ENCODE peak calls at places on chromosomes 7 and 10, in nine cellular contexts. One of them, this sample, is unnamed.

GRCh38 chr7:128025380-128025779 is 5.9 kb downstream of the LRRC4 start:
- DNase-seq in stomach: no peak
- DNase-seq in spleen: no peak
- DNase-seq in suprapubic skin: no peak
- DNase-seq in transverse colon: no peak
- DNase-seq in prostate gland: no peak
- DNase-seq in HCT116: no peak
- DNase-seq in H1: no peak
- DNase-seq in K562: no peak
- DNase-seq in this sample: no peak

GRCh38 chr7:81598951-81599350 is 170.9 kb downstream of the HGF start:
- DNase-seq in HCT116: no peak
- DNase-seq in spleen: no peak
- DNase-seq in suprapubic skin: no peak
- DNase-seq in stomach: no peak
- DNase-seq in K562: no peak
- DNase-seq in prostate gland: no peak
- DNase-seq in transverse colon: no peak
- DNase-seq in H1: no peak
- DNase-seq in this sample: no peak

GRCh38 chr7:22865607-22865970 is 42.9 kb upstream of the TOMM7 start:
- DNase-seq in stomach: no peak
- DNase-seq in HCT116: no peak
- DNase-seq in spleen: no peak
- DNase-seq in suprapubic skin: no peak
- DNase-seq in prostate gland: no peak
- DNase-seq in K562: no peak
- DNase-seq in transverse colon: no peak
- DNase-seq in H1: no peak
- DNase-seq in this sample: no peak

GRCh38 chr7:1056006-1056784 is 11.8 kb downstream of the GPR146 start:
- DNase-seq in stomach: no peak
- DNase-seq in HCT116: no peak
- DNase-seq in suprapubic skin: no peak
- DNase-seq in H1: no peak
- DNase-seq in prostate gland: no peak
- DNase-seq in spleen: peak
- DNase-seq in transverse colon: no peak
- DNase-seq in K562: no peak
- DNase-seq in this sample: no peak

GRCh38 chr7:130476287-130477001 is 15.4 kb upstream of the MEST start:
- DNase-seq in HCT116: no peak
- DNase-seq in prostate gland: no peak
- DNase-seq in stomach: no peak
- DNase-seq in H1: no peak
- DNase-seq in spleen: no peak
- DNase-seq in transverse colon: no peak
- DNase-seq in K562: no peak
- DNase-seq in suprapubic skin: no peak
- DNase-seq in this sample: no peak

GRCh38 chr10:63217120-63217605 is 84.0 kb downstream of the NRBF2 start:
- DNase-seq in stomach: no peak
- DNase-seq in suprapubic skin: no peak
- DNase-seq in spleen: no peak
- DNase-seq in K562: peak
- DNase-seq in transverse colon: no peak
- DNase-seq in H1: no peak
- DNase-seq in prostate gland: peak
- DNase-seq in HCT116: peak
- DNase-seq in this sample: no peak

GRCh38 chr7:31029251-31029650 is 22.9 kb upstream of the ADCYAP1R1 start:
- DNase-seq in H1: no peak
- DNase-seq in prostate gland: no peak
- DNase-seq in suprapubic skin: no peak
- DNase-seq in HCT116: no peak
- DNase-seq in stomach: no peak
- DNase-seq in spleen: no peak
- DNase-seq in transverse colon: no peak
- DNase-seq in K562: no peak
- DNase-seq in this sample: no peak

GRCh38 chr7:25839084-25839769 is 312.8 kb upstream of the NFE2L3 start:
- DNase-seq in stomach: no peak
- DNase-seq in K562: peak
- DNase-seq in suprapubic skin: no peak
- DNase-seq in HCT116: no peak
- DNase-seq in spleen: no peak
- DNase-seq in transverse colon: no peak
- DNase-seq in prostate gland: no peak
- DNase-seq in H1: no peak
- DNase-seq in this sample: no peak

GRCh38 chr7:158850390-158851174 is 5.8 kb upstream of the DYNC2I1 start:
- DNase-seq in H1: no peak
- DNase-seq in spleen: no peak
- DNase-seq in suprapubic skin: no peak
- DNase-seq in HCT116: no peak
- DNase-seq in prostate gland: no peak
- DNase-seq in transverse colon: no peak
- DNase-seq in K562: no peak
- DNase-seq in stomach: no peak
- DNase-seq in this sample: no peak

GRCh38 chr7:64463636-64464375 is 99.1 kb downstream of the ZNF680 start:
- DNase-seq in H1: no peak
- DNase-seq in K562: peak
- DNase-seq in prostate gland: peak
- DNase-seq in spleen: no peak
- DNase-seq in stomach: no peak
- DNase-seq in transverse colon: peak
- DNase-seq in suprapubic skin: peak
- DNase-seq in HCT116: no peak
- DNase-seq in this sample: no peak

GRCh38 chr7:27697861-27698430 is 35.3 kb upstream of the HIBADH start:
- DNase-seq in spleen: peak
- DNase-seq in stomach: peak
- DNase-seq in suprapubic skin: no peak
- DNase-seq in H1: no peak
- DNase-seq in K562: no peak
- DNase-seq in transverse colon: peak
- DNase-seq in HCT116: peak
- DNase-seq in prostate gland: no peak
- DNase-seq in this sample: peak

GRCh38 chr7:46129831-46130230 is 208.8 kb upstream of the IGFBP3 start:
- DNase-seq in HCT116: no peak
- DNase-seq in K562: peak
- DNase-seq in H1: no peak
- DNase-seq in suprapubic skin: no peak
- DNase-seq in transverse colon: no peak
- DNase-seq in stomach: no peak
- DNase-seq in prostate gland: no peak
- DNase-seq in spleen: no peak
- DNase-seq in this sample: no peak

GRCh38 chr10:72175166-72175565 is 40.6 kb upstream of the ANAPC16 start:
- DNase-seq in K562: peak
- DNase-seq in H1: no peak
- DNase-seq in transverse colon: no peak
- DNase-seq in HCT116: no peak
- DNase-seq in stomach: no peak
- DNase-seq in spleen: no peak
- DNase-seq in prostate gland: no peak
- DNase-seq in suprapubic skin: no peak
- DNase-seq in this sample: no peak

GRCh38 chr10:86862786-86863185 is 94.6 kb downstream of the MMRN2 start:
- DNase-seq in spleen: no peak
- DNase-seq in stomach: peak
- DNase-seq in prostate gland: no peak
- DNase-seq in suprapubic skin: no peak
- DNase-seq in transverse colon: no peak
- DNase-seq in K562: no peak
- DNase-seq in H1: no peak
- DNase-seq in HCT116: no peak
- DNase-seq in this sample: no peak

GRCh38 chr10:107032700-107033401 is 131.7 kb downstream of the SORCS1 start:
- DNase-seq in H1: no peak
- DNase-seq in transverse colon: no peak
- DNase-seq in K562: peak
- DNase-seq in prostate gland: no peak
- DNase-seq in spleen: no peak
- DNase-seq in HCT116: no peak
- DNase-seq in suprapubic skin: no peak
- DNase-seq in stomach: no peak
- DNase-seq in this sample: no peak

GRCh38 chr10:101564490-101564991 is 23.5 kb downstream of the POLL start:
- DNase-seq in H1: no peak
- DNase-seq in HCT116: no peak
- DNase-seq in spleen: no peak
- DNase-seq in suprapubic skin: no peak
- DNase-seq in transverse colon: no peak
- DNase-seq in stomach: no peak
- DNase-seq in K562: no peak
- DNase-seq in prostate gland: no peak
- DNase-seq in this sample: no peak

DNA sequence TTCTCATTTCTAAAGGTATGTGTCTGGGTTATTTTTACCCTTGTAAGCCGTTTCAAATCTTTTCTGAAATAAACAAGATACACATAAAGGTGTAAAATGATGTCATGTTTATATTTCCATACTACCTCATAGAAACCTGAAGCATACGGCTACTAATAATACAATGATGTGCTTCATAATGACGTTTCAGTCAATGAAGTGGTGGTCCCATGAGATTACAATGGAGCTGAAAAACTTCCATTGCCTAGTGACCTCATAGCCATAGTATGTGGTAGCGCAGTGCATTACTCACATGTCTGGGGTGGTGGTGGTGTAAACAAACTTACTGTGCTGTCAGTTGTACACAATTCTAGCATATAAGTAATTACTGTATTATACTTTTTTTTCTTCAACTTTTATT is 24.9 kb downstream of the EPDR1 start:
- DNase-seq in stomach: no peak
- DNase-seq in suprapubic skin: no peak
- DNase-seq in spleen: no peak
- DNase-seq in HCT116: no peak
- DNase-seq in H1: no peak
- DNase-seq in prostate gland: no peak
- DNase-seq in K562: no peak
- DNase-seq in transverse colon: no peak
- DNase-seq in this sample: no peak
- TF ChIP-seq POLR2A in stomach: no peak
- TF ChIP-seq POLR2A in suprapubic skin: no peak
- TF ChIP-seq POLR2A in spleen: no peak
- TF ChIP-seq POLR2A in HCT116: no peak
- TF ChIP-seq POLR2A in H1: no peak
- TF ChIP-seq POLR2A in prostate gland: no peak
- TF ChIP-seq POLR2A in K562: no peak
- TF ChIP-seq POLR2A in transverse colon: no peak
- TF ChIP-seq POLR2A in this sample: no peak

DNA sequence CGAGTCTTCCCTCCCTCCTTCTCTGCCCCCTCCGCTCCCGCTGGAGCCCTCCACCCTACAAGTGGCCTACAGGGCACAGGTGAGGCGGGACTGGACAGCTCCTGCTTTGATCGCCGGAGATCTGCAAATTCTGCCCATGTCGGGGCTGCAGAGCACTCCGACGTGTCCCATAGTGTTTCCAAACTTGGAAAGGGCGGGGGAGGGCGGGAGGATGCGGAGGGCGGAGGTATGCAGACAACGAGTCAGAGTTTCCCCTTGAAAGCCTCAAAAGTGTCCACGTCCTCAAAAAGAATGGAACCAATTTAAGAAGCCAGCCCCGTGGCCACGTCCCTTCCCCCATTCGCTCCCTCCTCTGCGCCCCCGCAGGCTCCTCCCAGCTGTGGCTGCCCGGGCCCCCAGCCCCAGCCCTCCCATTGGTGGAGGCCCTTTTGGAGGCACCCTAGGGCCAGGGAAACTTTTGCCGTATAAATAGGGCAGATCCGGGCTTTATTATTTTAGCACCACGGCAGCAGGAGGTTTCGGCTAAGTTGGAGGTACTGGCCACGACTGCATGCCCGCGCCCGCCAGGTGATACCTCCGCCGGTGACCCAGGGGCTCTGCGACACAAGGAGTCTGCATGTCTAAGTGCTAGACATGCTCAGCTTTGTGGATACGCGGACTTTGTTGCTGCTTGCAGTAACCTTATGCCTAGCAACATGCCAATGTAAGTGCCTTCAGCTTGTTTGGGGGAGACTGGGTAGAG is at the start of gene COL1A2:
- DNase-seq in K562: peak
- DNase-seq in transverse colon: peak
- DNase-seq in spleen: peak
- DNase-seq in stomach: peak
- DNase-seq in prostate gland: no peak
- DNase-seq in suprapubic skin: peak
- DNase-seq in H1: no peak
- DNase-seq in HCT116: no peak
- DNase-seq in this sample: no peak
- TF ChIP-seq POLR2AphosphoS5 in K562: no peak
- TF ChIP-seq POLR2AphosphoS5 in transverse colon: peak
- TF ChIP-seq POLR2AphosphoS5 in spleen: no peak
- TF ChIP-seq POLR2AphosphoS5 in stomach: no peak
- TF ChIP-seq POLR2AphosphoS5 in prostate gland: peak
- TF ChIP-seq POLR2AphosphoS5 in suprapubic skin: no peak
- TF ChIP-seq POLR2AphosphoS5 in H1: no peak
- TF ChIP-seq POLR2AphosphoS5 in HCT116: no peak
- TF ChIP-seq POLR2AphosphoS5 in this sample: no peak

DNA sequence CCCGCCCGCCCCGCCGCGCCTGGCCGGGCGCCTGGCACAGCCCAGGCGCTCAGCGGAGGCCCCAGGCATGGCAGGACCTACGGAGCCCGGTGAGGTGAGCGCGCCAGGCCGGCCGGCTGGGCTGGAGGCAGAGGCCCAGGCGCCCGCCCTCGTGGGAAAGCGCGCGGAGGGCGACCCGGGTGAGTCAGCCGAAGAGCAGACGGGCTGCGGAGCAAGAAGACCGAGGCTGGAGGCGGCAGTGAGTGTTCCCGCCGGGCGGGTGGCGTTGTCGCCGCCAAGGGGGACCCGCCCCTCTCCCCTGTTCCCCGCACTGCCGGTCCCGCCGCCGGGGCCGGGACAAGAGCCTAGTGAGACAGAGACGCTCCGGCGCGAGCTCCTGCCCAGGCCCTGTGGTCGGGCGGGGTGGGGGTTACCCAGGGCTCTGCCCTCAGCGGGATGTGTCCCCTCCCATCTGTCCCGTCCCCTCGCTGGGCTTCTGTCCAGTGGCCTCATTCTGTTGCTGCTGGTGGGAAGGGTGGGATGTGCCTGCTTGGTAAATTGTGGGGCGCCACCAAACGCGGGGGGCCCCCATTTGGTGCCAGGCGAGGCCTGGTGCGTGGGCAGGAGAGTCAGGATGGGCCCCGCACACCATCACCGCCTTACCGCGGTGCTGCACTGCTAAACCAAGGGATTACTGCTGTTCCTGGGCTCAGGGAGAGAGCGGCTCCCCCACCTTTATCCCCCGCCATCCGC is 17.0 kb upstream of the NODAL start:
- DNase-seq in spleen: peak
- DNase-seq in stomach: peak
- DNase-seq in suprapubic skin: no peak
- DNase-seq in HCT116: no peak
- DNase-seq in H1: no peak
- DNase-seq in prostate gland: peak
- DNase-seq in K562: peak
- DNase-seq in transverse colon: peak
- DNase-seq in this sample: no peak
- TF ChIP-seq POLR2A in spleen: no peak
- TF ChIP-seq POLR2A in stomach: no peak
- TF ChIP-seq POLR2A in suprapubic skin: no peak
- TF ChIP-seq POLR2A in HCT116: no peak
- TF ChIP-seq POLR2A in H1: no peak
- TF ChIP-seq POLR2A in prostate gland: no peak
- TF ChIP-seq POLR2A in K562: no peak
- TF ChIP-seq POLR2A in transverse colon: no peak
- TF ChIP-seq POLR2A in this sample: no peak

GRCh38 chr7:47543056-47543455 is 38.9 kb downstream of the TNS3 start:
- DNase-seq in transverse colon: no peak
- DNase-seq in HCT116: no peak
- DNase-seq in K562: no peak
- DNase-seq in spleen: peak
- DNase-seq in stomach: no peak
- DNase-seq in H1: no peak
- DNase-seq in suprapubic skin: no peak
- DNase-seq in prostate gland: no peak
- DNase-seq in this sample: no peak
- TF ChIP-seq POLR2AphosphoS5 in transverse colon: no peak
- TF ChIP-seq POLR2AphosphoS5 in HCT116: no peak
- TF ChIP-seq POLR2AphosphoS5 in K562: no peak
- TF ChIP-seq POLR2AphosphoS5 in spleen: no peak
- TF ChIP-seq POLR2AphosphoS5 in stomach: no peak
- TF ChIP-seq POLR2AphosphoS5 in H1: no peak
- TF ChIP-seq POLR2AphosphoS5 in suprapubic skin: no peak
- TF ChIP-seq POLR2AphosphoS5 in prostate gland: no peak
- TF ChIP-seq POLR2AphosphoS5 in this sample: no peak

This sample was measured in GM12892.